ENCODE peak calls at places on chromosomes 6 and 20, in seven cellular contexts. B is fibroblast of lung, T is IMR-90, F is adrenal gland, G is DND-41, H is pancreas, U is tibial artery. I is an unnamed sample.
A peak's percentile ranks its signal among the peaks of the same experiment; 100 is the strongest.

GRCh38 chr6:128600397-128600951 is 80.1 kb upstream of the PTPRK start:
- DNase-seq in B (peak; percentile 98), F (no peak), G (peak; percentile 40), T (peak; percentile 95), U (no peak), H (no peak), I (no peak)

GRCh38 chr6:157272866-157273755 is 50.2 kb downstream of the TMEM242 start:
- DNase-seq in U (no peak), F (no peak), T (no peak), B (no peak), G (peak; percentile 50), H (no peak), I (peak; percentile 41)

GRCh38 chr6:35164277-35164676 is 23.1 kb upstream of the TCP11 start:
- DNase-seq in U (no peak), G (no peak), B (no peak), F (no peak), T (no peak), H (no peak), I (no peak)

GRCh38 chr6:28218312-28219248 is 6.5 kb upstream of the ZSCAN9 start:
- DNase-seq in H (peak; percentile 84), F (peak; percentile 80), U (peak; percentile 88), G (no peak), T (peak; percentile 61), B (peak; percentile 69), I (peak; percentile 9)

GRCh38 chr6:152750694-152751093 is at the start of gene VIP:
- DNase-seq in H (no peak), G (peak; percentile 15), U (no peak), F (no peak), T (peak; percentile 42), B (peak; percentile 24), I (no peak)

GRCh38 chr6:151060096-151060741 is 179.5 kb upstream of the AKAP12 start:
- DNase-seq in T (peak; percentile 96), U (peak; percentile 35), F (no peak), H (no peak), G (no peak), B (peak; percentile 98), I (no peak)

GRCh38 chr20:9955646-9956045 is 79.1 kb upstream of the ANKEF1 start:
- DNase-seq in H (no peak), G (no peak), B (peak; percentile 61), U (no peak), F (no peak), T (no peak), I (no peak)

GRCh38 chr6:135702955-135703499 is 148.5 kb upstream of the PDE7B start:
- DNase-seq in F (no peak), G (no peak), T (no peak), U (no peak), B (no peak), H (no peak), I (no peak)

GRCh38 chr6:90256698-90257485 is 39.8 kb downstream of the BACH2 start:
- DNase-seq in F (no peak), T (peak; percentile 90), U (no peak), G (no peak), B (peak; percentile 85), H (no peak), I (no peak)

GRCh38 chr20:5674176-5674660 is 76.0 kb upstream of the SHLD1 start:
- DNase-seq in T (peak; percentile 47), B (peak; percentile 44), H (no peak), F (no peak), U (no peak), G (no peak), I (no peak)

GRCh38 chr6:137430954-137431353 is 63.2 kb downstream of the OLIG3 start:
- DNase-seq in F (no peak), B (no peak), H (no peak), G (no peak), T (no peak), U (no peak), I (no peak)

GRCh38 chr6:80769101-80769500 is 662.6 kb downstream of the BCKDHB start:
- DNase-seq in H (no peak), B (peak; percentile 62), G (no peak), U (no peak), F (no peak), T (peak; percentile 90), I (no peak)

GRCh38 chr6:37838209-37838921 is 18.8 kb downstream of the ZFAND3 start:
- DNase-seq in H (no peak), T (peak; percentile 56), B (no peak), G (no peak), U (no peak), F (no peak), I (no peak)

GRCh38 chr6:161694995-161695394 is 421.1 kb upstream of the AGPAT4 start:
- DNase-seq in F (no peak), G (no peak), U (no peak), H (no peak), T (no peak), B (peak; percentile 11), I (no peak)

GRCh38 chr20:40757087-40757486 is 68.1 kb upstream of the MAFB start:
- DNase-seq in T (no peak), F (no peak), B (no peak), U (no peak), G (peak; percentile 77), H (no peak), I (no peak)

GRCh38 chr20:36927704-36928103 is 23.8 kb downstream of the SAMHD1 start:
- DNase-seq in T (no peak), B (no peak), G (no peak), F (no peak), U (no peak), H (no peak), I (no peak)

GRCh38 chr6:90890681-90891337 is 303.9 kb upstream of the MAP3K7 start:
- DNase-seq in H (no peak), F (no peak), T (no peak), U (no peak), B (peak; percentile 9), G (no peak), I (no peak)

GRCh38 chr6:56552212-56553130 is 90.2 kb downstream of the DST start:
- DNase-seq in U (no peak), H (no peak), F (no peak), B (peak; percentile 85), T (peak; percentile 76), G (no peak), I (no peak)

GRCh38 chr20:56945057-56945456 is 316.0 kb downstream of the TFAP2C start:
- DNase-seq in U (no peak), G (no peak), H (no peak), B (no peak), F (no peak), T (no peak), I (no peak)

GRCh38 chr20:25580711-25581110 is 4.6 kb downstream of the NINL start:
- DNase-seq in B (peak; percentile 66), U (no peak), F (no peak), T (peak; percentile 27), G (no peak), H (no peak), I (no peak)

GRCh38 chr6:147135211-147135672 is 69.0 kb upstream of the STXBP5 start:
- DNase-seq in H (no peak), T (peak; percentile 95), G (no peak), F (no peak), B (peak; percentile 82), U (no peak), I (no peak)

GRCh38 chr6:44699082-44699481 is 311.6 kb downstream of the CDC5L start:
- DNase-seq in H (no peak), U (no peak), G (no peak), T (no peak), B (peak; percentile 78), F (no peak), I (no peak)

GRCh38 chr20:47789081-47789998 is 4.1 kb upstream of the SULF2 start:
- DNase-seq in B (peak; percentile 68), G (no peak), U (no peak), T (no peak), F (no peak), H (no peak), I (no peak)

GRCh38 chr6:140032177-140032576 is 657.7 kb upstream of the CITED2 start:
- DNase-seq in U (no peak), B (no peak), T (no peak), F (no peak), G (no peak), H (no peak), I (no peak)

DNA sequence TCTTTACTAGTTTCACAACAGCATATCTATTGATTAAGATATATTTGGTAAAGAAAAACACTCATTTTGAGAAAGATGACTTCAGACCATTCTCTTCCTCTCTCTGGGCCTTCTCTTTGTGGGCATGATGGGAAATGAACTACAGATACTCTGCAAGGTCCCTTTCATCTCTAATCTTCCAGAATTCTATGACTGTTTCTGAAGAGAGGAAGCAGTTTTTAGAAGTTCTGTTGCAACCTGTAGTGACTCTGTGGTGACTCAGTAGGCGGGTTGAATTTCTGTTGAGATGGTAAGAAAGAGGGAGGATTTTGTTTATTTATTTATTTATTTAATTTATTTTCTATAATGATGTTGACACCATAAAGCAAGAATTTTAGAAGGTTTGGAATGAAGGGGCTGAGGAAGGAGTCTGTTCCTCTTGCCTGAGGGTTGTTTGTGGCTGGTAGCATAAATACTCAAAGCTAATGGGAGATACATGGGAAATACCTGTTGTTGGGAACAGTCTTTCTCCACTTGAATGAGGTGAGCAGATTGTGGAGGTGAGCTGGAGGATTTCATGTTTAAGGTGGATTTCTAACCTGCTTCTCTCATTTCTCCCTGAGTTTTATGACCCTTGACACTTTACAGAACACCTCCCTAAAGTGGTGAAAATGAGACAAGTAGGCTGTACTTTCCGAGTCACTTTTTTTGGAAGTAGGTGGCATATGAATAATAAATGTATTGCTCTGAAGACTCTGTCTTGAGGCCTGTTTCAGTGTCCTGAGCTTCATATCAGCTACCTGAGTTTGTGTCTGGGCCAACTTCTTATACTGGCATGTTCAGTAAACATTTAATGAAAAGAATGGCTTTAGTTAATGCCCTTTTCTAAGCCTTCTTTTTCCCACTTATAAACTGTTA is 15.0 kb downstream of the ACSS2 start:
- DNase-seq in B (peak; percentile 73), T (peak; percentile 88), F (peak; percentile 65), H (no peak), G (no peak), U (no peak), I (no peak)
- H3K4me3 ChIP-seq in B (no peak overlapping the region), T (no peak overlapping the region), F (no peak overlapping the region), H (no peak overlapping the region), G (no peak overlapping the region), U (no peak overlapping the region), I (no peak overlapping the region)

GRCh38 chr6:41778895-41779294 is 805 bp downstream of the FRS3 start:
- DNase-seq in G (no peak), H (no peak), B (no peak), U (no peak), T (no peak), F (no peak), I (no peak)
- H3K4me1 ChIP-seq in G (peaks cover 27% of the 10 kb centered on the region), H (peaks cover 14% of the 10 kb centered on the region), B (peaks cover 3% of the 10 kb centered on the region), U (peaks cover 17% of the 10 kb centered on the region), T (peaks cover 9% of the 10 kb centered on the region), F (peaks cover 21% of the 10 kb centered on the region), I (peaks cover 13% of the 10 kb centered on the region)

DNA sequence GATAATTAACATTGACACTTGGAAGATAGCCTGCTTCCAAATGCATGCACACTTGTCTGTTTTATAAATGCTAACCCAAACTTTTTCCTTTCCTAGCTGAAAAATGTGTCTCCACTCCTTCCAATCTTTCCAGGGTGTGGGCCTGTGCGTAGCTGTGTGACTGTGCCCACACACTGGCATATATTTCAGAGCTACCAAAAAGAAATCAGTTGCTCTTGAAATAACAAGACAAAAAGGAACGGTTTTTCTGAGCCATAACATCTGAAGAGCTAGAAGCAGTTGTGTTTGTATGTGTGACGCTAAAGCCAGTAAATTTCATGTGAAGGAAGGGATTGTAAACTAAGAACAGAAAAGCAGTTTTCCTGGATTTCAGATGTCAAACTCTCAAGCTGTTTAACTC is 90.6 kb downstream of the FOXO3 start:
- DNase-seq in U (no peak), B (no peak), H (no peak), T (no peak), F (no peak), G (no peak), I (no peak)
- H3K4me3 ChIP-seq in U (no peak overlapping the region), B (peak overlapping the region; percentile 29), H (no peak overlapping the region), T (no peak overlapping the region), F (no peak overlapping the region), G (no peak overlapping the region), I (no peak overlapping the region)

GRCh38 chr6:47245745-47246371 is 63.8 kb downstream of the TNFRSF21 start:
- DNase-seq in U (no peak), T (no peak), B (no peak), H (no peak), G (peak; percentile 27), F (no peak), I (no peak)
- H3K4me1 ChIP-seq in U (no peaks in the 10 kb centered on the region), T (peaks cover 3% of the 10 kb centered on the region), B (no peaks in the 10 kb centered on the region), H (peaks cover 13% of the 10 kb centered on the region), G (peaks cover 67% of the 10 kb centered on the region), F (peaks cover 29% of the 10 kb centered on the region), I (peaks cover 10% of the 10 kb centered on the region)

I was measured in CD8-positive, alpha-beta memory T cell.